ENCODE peak calls at places on chromosome 3, in seven cellular contexts. Y is HepG2, E is HCT116, U is GM12878, P is K562, T is SK-N-SH, V is H1. R is an unnamed sample.

GRCh38 chr3:72011495-72011894 is 226.5 kb upstream of the PROK2 start:
- DNase-seq in Y (no peak), E (no peak), U (no peak), P (no peak), T (no peak), V (no peak), R (no peak)

GRCh38 chr3:153621988-153622387 is 460.0 kb downstream of the RAP2B start:
- DNase-seq in Y (no peak), E (no peak), U (peak), P (no peak), T (no peak), V (no peak), R (no peak)

GRCh38 chr3:9280477-9281219 is 31.2 kb upstream of the SRGAP3 start:
- DNase-seq in Y (no peak), E (no peak), U (no peak), P (no peak), T (peak), V (no peak), R (no peak)

GRCh38 chr3:185744997-185745843 is 79.6 kb downstream of the IGF2BP2 start:
- DNase-seq in Y (peak), E (no peak), U (peak), P (no peak), T (no peak), V (no peak), R (no peak)

GRCh38 chr3:155745795-155746550 is 1.1 kb upstream of the PLCH1 start:
- DNase-seq in Y (peak), E (peak), U (no peak), P (peak), T (peak), V (peak), R (peak)

GRCh38 chr3:99499235-99499798 is 139.1 kb upstream of the COL8A1 start:
- DNase-seq in Y (peak), E (peak), U (peak), P (peak), T (peak), V (no peak), R (peak)

GRCh38 chr3:142624725-142625440 is 28.7 kb downstream of the PLS1 start:
- DNase-seq in Y (no peak), E (no peak), U (no peak), P (no peak), T (no peak), V (no peak), R (no peak)

GRCh38 chr3:155190686-155191085 is 102.8 kb downstream of the STRIT1 start:
- DNase-seq in Y (no peak), E (no peak), U (no peak), P (no peak), T (no peak), V (no peak), R (no peak)

DNA sequence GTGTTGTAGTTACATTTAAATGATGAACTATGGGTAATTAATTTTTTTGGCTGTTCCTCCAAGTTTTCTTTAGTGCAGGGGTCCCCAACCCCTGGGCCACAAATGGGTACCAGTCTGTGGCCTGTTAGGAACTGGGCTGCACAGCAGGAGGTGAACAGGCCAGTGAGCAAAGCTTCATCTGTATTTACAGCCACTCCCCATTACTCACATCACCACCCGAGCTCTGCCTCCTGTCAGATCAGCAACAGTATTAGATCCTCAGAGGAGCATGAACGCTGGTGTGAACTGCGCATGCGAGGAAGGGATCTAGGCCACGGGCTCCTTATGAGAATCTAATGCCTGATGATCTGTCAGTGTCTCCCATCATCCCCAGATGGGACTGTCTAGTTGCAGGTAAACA is 75.9 kb upstream of the RPL35A start:
- DNase-seq in Y (no peak), E (no peak), U (no peak), P (no peak), T (no peak), V (no peak), R (no peak)
- TF ChIP-seq JUND in Y (no peak), E (no peak), U (no peak), P (no peak), T (no peak), V (no peak), R (no peak)

GRCh38 chr3:76369170-76369569 is 583.8 kb upstream of the ZNF717 start:
- DNase-seq in Y (no peak), E (no peak), U (no peak), P (no peak), T (no peak), V (no peak), R (peak)
- TF ChIP-seq JUND in Y (no peak), E (no peak), U (no peak), P (no peak), T (no peak), V (peak), R (no peak)

GRCh38 chr3:50238549-50239026 is 2.6 kb downstream of the GNAI2 start:
- DNase-seq in Y (peak), E (no peak), U (no peak), P (no peak), T (no peak), V (no peak), R (peak)
- TF ChIP-seq JUND in Y (no peak), E (no peak), U (no peak), P (no peak), T (no peak), V (no peak), R (no peak)

GRCh38 chr3:30613135-30613825 is 6.9 kb downstream of the TGFBR2 start:
- DNase-seq in Y (no peak), E (no peak), U (no peak), P (no peak), T (no peak), V (no peak), R (no peak)
- TF ChIP-seq JUND in Y (no peak), E (no peak), U (no peak), P (no peak), T (no peak), V (no peak), R (no peak)

DNA sequence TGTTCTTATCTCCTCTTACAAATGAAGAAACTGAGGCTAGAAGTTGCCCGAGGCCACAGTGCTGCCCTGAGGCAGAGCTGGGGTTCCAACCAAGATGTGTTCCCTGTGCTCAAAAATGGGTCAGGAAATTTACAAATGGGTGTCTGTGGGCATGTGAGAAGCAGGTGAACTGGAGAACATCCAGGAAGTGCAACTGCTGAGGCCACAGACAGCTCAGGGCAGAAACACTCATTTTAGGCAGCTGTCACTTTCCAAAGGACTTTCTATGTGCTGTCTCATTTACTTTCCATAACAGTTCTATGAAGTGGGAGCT is 47.2 kb upstream of the ATP2B2 start:
- DNase-seq in Y (no peak), E (no peak), U (no peak), P (no peak), T (no peak), V (peak), R (no peak)
- TF ChIP-seq JUND in Y (no peak), E (no peak), U (no peak), P (no peak), T (no peak), V (no peak), R (no peak)

R was measured in T47D.